ENCODE peak calls at places on chromosomes 5 and 9, in seven cellular contexts. Z is ovary, J is left ventricle myocardium inferior, K is uterus, L is upper lobe of left lung, U is body of pancreas, P is stomach. T is an unnamed sample. For H3K9me3 and H3K4me1, the result is how much of the 10 kb centered on the place peaks cover.

GRCh38 chr9:20148416-20148815 is 359.6 kb upstream of the SLC24A2 start:
- DNase-seq in Z (no peak), J (no peak), K (no peak), L (no peak), U (no peak), P (no peak), T (no peak)

GRCh38 chr9:89555016-89555415 is 49.8 kb upstream of the GADD45G start:
- DNase-seq in Z (no peak), J (no peak), K (no peak), L (no peak), U (no peak), P (no peak), T (no peak)

GRCh38 chr5:149915392-149916260 is 29.0 kb downstream of the PDE6A start:
- DNase-seq in Z (no peak), J (no peak), K (no peak), L (no peak), U (no peak), P (no peak), T (no peak)

GRCh38 chr9:87212563-87213154 is 265.4 kb upstream of the GAS1 start:
- DNase-seq in Z (no peak), J (no peak), K (no peak), L (no peak), U (no peak), P (no peak), T (no peak)

GRCh38 chr5:2464141-2464540 is 287.3 kb downstream of the IRX2 start:
- DNase-seq in Z (no peak), J (no peak), K (no peak), L (no peak), U (no peak), P (no peak), T (no peak)

GRCh38 chr5:133926960-133927615 is 41.3 kb downstream of the C5orf15 start:
- DNase-seq in Z (no peak), J (no peak), K (no peak), L (no peak), U (peak), P (peak), T (no peak)

GRCh38 chr5:5546408-5546807 is 123.9 kb downstream of the ICE1 start:
- DNase-seq in Z (no peak), J (no peak), K (no peak), L (no peak), U (no peak), P (no peak), T (no peak)

GRCh38 chr5:81729276-81729675 is 21.6 kb downstream of the SSBP2 start:
- DNase-seq in Z (no peak), J (no peak), K (no peak), L (no peak), U (no peak), P (no peak), T (no peak)

GRCh38 chr9:126952180-126952960 is 37.8 kb downstream of the RALGPS1 start:
- DNase-seq in Z (no peak), J (no peak), K (peak), L (no peak), U (no peak), P (no peak), T (no peak)

GRCh38 chr5:132813599-132814440 is 718 bp downstream of the SOWAHA start:
- DNase-seq in Z (no peak), J (no peak), K (no peak), L (peak), U (peak), P (peak), T (no peak)

GRCh38 chr5:82365744-82366228 is 87.6 kb upstream of the RPS23 start:
- DNase-seq in Z (no peak), J (no peak), K (no peak), L (no peak), U (no peak), P (no peak), T (no peak)

GRCh38 chr9:22060831-22061383 is 51.8 kb upstream of the CDKN2B start:
- DNase-seq in Z (no peak), J (no peak), K (no peak), L (no peak), U (no peak), P (no peak), T (no peak)

GRCh38 chr5:24644757-24645156 is at the start of gene CDH10:
- DNase-seq in Z (no peak), J (no peak), K (no peak), L (no peak), U (peak), P (no peak), T (no peak)

GRCh38 chr5:132825824-132826391 is 4.5 kb downstream of the SHROOM1 start:
- DNase-seq in Z (no peak), J (no peak), K (no peak), L (no peak), U (no peak), P (no peak), T (no peak)

GRCh38 chr5:78506296-78507049 is 142.1 kb downstream of the LHFPL2 start:
- DNase-seq in Z (no peak), J (no peak), K (no peak), L (no peak), U (no peak), P (no peak), T (no peak)

GRCh38 chr9:125990793-125991220 is 243.6 kb downstream of the PBX3 start:
- DNase-seq in Z (no peak), J (no peak), K (no peak), L (no peak), U (no peak), P (no peak), T (no peak)

GRCh38 chr5:160833806-160834205 is 18.2 kb downstream of the ATP10B start:
- DNase-seq in Z (no peak), J (no peak), K (no peak), L (no peak), U (no peak), P (no peak), T (no peak)

GRCh38 chr9:76302947-76303550 is 91.2 kb downstream of the RFK start:
- DNase-seq in Z (no peak), J (no peak), K (no peak), L (no peak), U (peak), P (no peak), T (no peak)

GRCh38 chr9:69040646-69041045 is 5.1 kb downstream of the FXN start:
- DNase-seq in Z (no peak), J (no peak), K (no peak), L (no peak), U (no peak), P (no peak), T (no peak)

GRCh38 chr5:35876454-35876853 is 19.8 kb downstream of the IL7R start:
- DNase-seq in Z (no peak), J (no peak), K (no peak), L (no peak), U (no peak), P (no peak), T (no peak)

GRCh38 chr5:146680846-146681585 is 165.0 kb upstream of the GPR151 start:
- DNase-seq in Z (no peak), J (no peak), K (no peak), L (no peak), U (no peak), P (no peak), T (no peak)

GRCh38 chr9:98074119-98074990 is 17.8 kb downstream of the NANS start:
- DNase-seq in Z (peak), J (peak), K (peak), L (no peak), U (peak), P (peak), T (no peak)

GRCh38 chr9:134067904-134068741 is at the start of gene BRD3:
- DNase-seq in Z (peak), J (peak), K (peak), L (peak), U (peak), P (peak), T (no peak)

GRCh38 chr5:170451764-170452365 is 52.0 kb upstream of the KCNIP1 start:
- DNase-seq in Z (no peak), J (no peak), K (no peak), L (no peak), U (no peak), P (no peak), T (peak)

GRCh38 chr5:142317673-142318261 is 7.1 kb downstream of the SPRY4 start:
- DNase-seq in Z (no peak), J (peak), K (no peak), L (no peak), U (no peak), P (no peak), T (no peak)
- TF ChIP-seq CTCF in Z (no peak), J (no peak), K (no peak), L (no peak), U (no peak), P (no peak), T (no peak)

GRCh38 chr5:90824436-90824835 is 265.8 kb downstream of the ADGRV1 start:
- DNase-seq in Z (no peak), J (no peak), K (no peak), L (no peak), U (no peak), P (no peak), T (no peak)
- H3K9me3 ChIP-seq in Z (under half), J (under half), K (under half), L (under half), U (under half), P (under half), T (under half)

DNA sequence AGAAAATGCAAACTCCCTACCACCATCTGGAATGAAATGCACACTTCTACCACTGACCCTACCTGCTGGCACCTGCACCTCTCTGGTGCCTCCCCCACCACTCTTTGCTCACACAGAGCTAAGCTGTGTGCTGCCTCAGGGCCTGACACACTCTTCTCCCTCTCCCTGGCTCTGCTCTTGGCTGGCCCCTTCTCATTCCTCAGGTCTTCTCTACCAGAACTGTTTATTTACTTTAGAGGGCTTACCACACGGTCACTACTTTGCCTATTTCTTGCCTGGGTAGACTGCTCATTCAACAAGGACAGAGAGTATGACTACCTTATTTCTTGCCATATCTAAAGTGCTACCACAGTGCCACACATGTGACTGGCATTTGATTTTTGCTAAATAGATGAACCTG is 3.3 kb downstream of the REEP5 start:
- DNase-seq in Z (no peak), J (no peak), K (no peak), L (no peak), U (no peak), P (no peak), T (no peak)
- H3K4me1 ChIP-seq in Z (under half), J (half or more), K (under half), L (under half), U (half or more), P (half or more), T (half or more)

GRCh38 chr5:141172381-141173204 is at the start of gene PCDHB7:
- DNase-seq in Z (peak), J (no peak), K (peak), L (no peak), U (no peak), P (no peak), T (no peak)
- TF ChIP-seq CTCF in Z (peak), J (peak), K (no peak), L (no peak), U (no peak), P (no peak), T (no peak)

GRCh38 chr5:113027431-113027830 is 50.8 kb downstream of the DCP2 start:
- DNase-seq in Z (no peak), J (no peak), K (no peak), L (no peak), U (no peak), P (no peak), T (no peak)

GRCh38 chr5:113027015-113027414 is 50.4 kb downstream of the DCP2 start:
- DNase-seq in Z (no peak), J (no peak), K (no peak), L (no peak), U (no peak), P (no peak), T (no peak)

GRCh38 chr5:113022661-113023060 is 46.1 kb downstream of the DCP2 start:
- DNase-seq in Z (no peak), J (no peak), K (no peak), L (no peak), U (no peak), P (no peak), T (no peak)

GRCh38 chr5:113025596-113025995 is 49.0 kb downstream of the DCP2 start:
- DNase-seq in Z (no peak), J (no peak), K (no peak), L (no peak), U (no peak), P (no peak), T (no peak)

DNA sequence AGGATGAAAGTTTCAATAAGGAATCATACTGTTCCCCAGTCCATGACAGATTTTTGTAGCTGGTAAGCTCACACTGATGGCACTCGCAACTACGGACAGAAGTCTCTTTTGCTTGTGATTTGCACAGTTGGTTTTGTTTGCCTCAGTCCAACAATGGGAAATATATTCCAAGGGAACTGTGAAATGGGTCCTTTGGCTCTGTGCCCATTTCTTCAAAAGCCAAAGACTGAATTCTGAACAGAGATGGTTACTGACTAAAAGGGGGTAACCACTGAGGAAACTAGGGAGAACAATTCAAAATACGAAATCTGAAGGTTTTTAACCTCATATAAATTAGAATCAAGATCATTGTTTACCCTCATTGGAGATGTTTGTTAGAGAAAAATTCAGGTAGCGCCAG is 47.7 kb downstream of the DCP2 start:
- DNase-seq in Z (no peak), J (no peak), K (no peak), L (no peak), U (no peak), P (no peak), T (no peak)
- H3K9me3 ChIP-seq in Z (under half), J (under half), K (under half), L (under half), U (under half), P (under half), T (under half)

T was measured in vagina.